ENCODE peak calls at places on chromosome 21, in eight cellular contexts. B is OCI-LY7, E is iris pigment epithelial cell, K is AML-193, R is stromal cell of bone marrow, S is endothelial cell, F is skeletal muscle cell, H is SK-MEL-5. Z is an unnamed sample.

GRCh38 chr21:34983680-34984086 is 65.4 kb downstream of the RUNX1 start:
- DNase-seq in R (peak; percentile 88), E (peak; percentile 81), F (no peak), K (peak; percentile 30), S (no peak), B (no peak), H (no peak), Z (peak; percentile 52)

GRCh38 chr21:31072486-31072885 is 34.2 kb upstream of the KRTAP19-8 start:
- DNase-seq in K (no peak), S (no peak), E (no peak), F (no peak), B (no peak), R (no peak), H (no peak), Z (no peak)

GRCh38 chr21:42430570-42430969 is 26.9 kb downstream of the UBASH3A start:
- DNase-seq in F (no peak), S (no peak), R (no peak), K (no peak), H (no peak), B (no peak), E (no peak), Z (no peak)

GRCh38 chr21:45834026-45834715 is 147.4 kb upstream of the COL6A1 start:
- DNase-seq in E (no peak), K (no peak), B (no peak), S (no peak), H (no peak), R (no peak), F (no peak), Z (no peak)

GRCh38 chr21:27329255-27329851 is 362.5 kb upstream of the ADAMTS5 start:
- DNase-seq in R (no peak), H (no peak), K (no peak), S (no peak), B (no peak), E (no peak), F (peak; percentile 71), Z (no peak)

GRCh38 chr21:38765056-38765455 is 40.7 kb upstream of the ETS2 start:
- DNase-seq in B (no peak), H (no peak), K (no peak), F (no peak), R (no peak), S (no peak), E (no peak), Z (no peak)

GRCh38 chr21:39030127-39030884 is 152.9 kb downstream of the PSMG1 start:
- DNase-seq in E (no peak), R (no peak), K (no peak), S (no peak), F (no peak), H (no peak), B (no peak), Z (no peak)

GRCh38 chr21:31218830-31219608 is 125.0 kb downstream of the TIAM1 start:
- DNase-seq in H (no peak), S (no peak), K (no peak), E (peak; percentile 14), F (peak; percentile 72), R (peak; percentile 63), B (no peak), Z (no peak)

GRCh38 chr21:37460196-37460595 is 93.6 kb downstream of the DYRK1A start:
- DNase-seq in H (peak; percentile 26), B (no peak), K (no peak), E (no peak), F (no peak), R (no peak), S (peak; percentile 54), Z (peak; percentile 32)

GRCh38 chr21:15301736-15302135 is 236.9 kb upstream of the NRIP1 start:
- DNase-seq in B (no peak), K (no peak), R (peak; percentile 9), S (no peak), E (no peak), F (no peak), H (no peak), Z (no peak)

GRCh38 chr21:44880762-44881585 is 7.5 kb upstream of the PTTG1IP start:
- DNase-seq in B (peak; percentile 36), S (no peak), K (peak; percentile 97), E (peak; percentile 75), R (no peak), H (no peak), F (no peak), Z (peak; percentile 95)

GRCh38 chr21:39400173-39400572 is 45.4 kb downstream of the LCA5L start:
- DNase-seq in E (no peak), S (no peak), F (no peak), B (no peak), R (no peak), H (no peak), K (no peak), Z (no peak)

GRCh38 chr21:42086969-42087368 is 15.9 kb downstream of the UMODL1 start:
- DNase-seq in B (peak; percentile 37), F (no peak), E (no peak), K (no peak), S (no peak), R (no peak), H (no peak), Z (no peak)

GRCh38 chr21:34926784-34927548 is 122.1 kb downstream of the RUNX1 start:
- DNase-seq in F (no peak), B (no peak), R (peak; percentile 77), S (no peak), E (peak; percentile 21), K (no peak), H (no peak), Z (no peak)

GRCh38 chr21:38920631-38921398 is 115.1 kb downstream of the ETS2 start:
- DNase-seq in S (no peak), E (peak; percentile 76), B (no peak), K (no peak), F (no peak), R (peak; percentile 45), H (no peak), Z (no peak)

GRCh38 chr21:35309316-35309715 is 260.2 kb upstream of the RUNX1 start:
- DNase-seq in H (no peak), R (no peak), B (no peak), S (no peak), F (no peak), K (no peak), E (no peak), Z (no peak)

Z was measured in KBM-7.